ENCODE peak calls at places on chromosomes 12 and 14, in four cellular contexts. E is HepG2, I is A549, U is endothelial cell of umbilical vein. T is an unnamed sample.

GRCh38 chr12:49507139-49507538 is 31.7 kb upstream of the KCNH3 start:
- DNase-seq in I (peak), U (peak), E (no peak), T (no peak)

GRCh38 chr12:54977857-54978256 is 6.7 kb downstream of the TESPA1 start:
- DNase-seq in I (no peak), U (no peak), E (no peak), T (no peak)

GRCh38 chr12:103771466-103771865 is 69.6 kb downstream of the NT5DC3 start:
- DNase-seq in E (peak), U (peak), I (peak), T (peak)

GRCh38 chr12:27542628-27543027 is 18.6 kb downstream of the PPFIBP1 start:
- DNase-seq in E (no peak), U (no peak), I (peak), T (no peak)

GRCh38 chr12:103884316-103884715 is 43.3 kb upstream of the NT5DC3 start:
- DNase-seq in I (peak), U (peak), E (no peak), T (peak)

GRCh38 chr12:93001407-93001806 is 72.3 kb upstream of the EEA1 start:
- DNase-seq in I (no peak), U (peak), E (no peak), T (no peak)

GRCh38 chr12:100688451-100688864 is 106.1 kb upstream of the ANO4 start:
- DNase-seq in E (no peak), U (no peak), I (no peak), T (no peak)

GRCh38 chr12:57735952-57736742 is 2.4 kb downstream of the AGAP2 start:
- DNase-seq in E (peak), I (peak), U (no peak), T (no peak)

GRCh38 chr12:55718650-55719275 is 1.4 kb upstream of the RDH5 start:
- DNase-seq in I (no peak), E (no peak), U (no peak), T (no peak)

GRCh38 chr14:42930058-42930457 is 1323.4 kb downstream of the LRFN5 start:
- DNase-seq in I (peak), E (no peak), U (no peak), T (no peak)

GRCh38 chr12:7142057-7142644 is 12.0 kb downstream of the CLSTN3 start:
- DNase-seq in I (peak), E (peak), U (peak), T (peak)
- TF ChIP-seq MYC in I (no peak), E (no peak), U (no peak), T (no peak)

GRCh38 chr12:120181991-120182631 is 12.4 kb downstream of the GCN1 start:
- DNase-seq in U (no peak), E (peak), I (no peak), T (no peak)
- TF ChIP-seq MYC in U (no peak), E (no peak), I (no peak), T (no peak)

DNA sequence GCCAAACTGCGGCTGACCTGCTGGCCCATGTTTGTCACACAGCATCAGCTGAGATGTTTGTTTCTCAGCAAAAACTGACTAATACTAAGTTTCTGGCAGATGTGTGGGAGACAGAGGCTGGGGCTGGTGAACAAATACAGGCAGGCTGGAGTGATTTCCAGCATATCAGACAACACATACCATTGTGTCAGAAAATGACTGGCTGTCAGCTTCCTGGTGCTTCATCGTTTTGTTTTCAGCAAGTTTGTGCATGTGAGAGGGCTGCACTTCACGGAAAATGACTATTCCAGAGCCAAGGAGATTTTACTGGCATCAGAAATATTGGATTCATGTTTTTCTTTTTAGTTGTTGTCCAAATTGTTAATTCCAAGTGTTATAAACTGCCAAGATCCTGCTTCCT is 145.8 kb downstream of the GALC start:
- DNase-seq in I (no peak), E (no peak), U (no peak), T (no peak)
- TF ChIP-seq MYC in I (no peak), E (no peak), U (no peak), T (no peak)

GRCh38 chr14:73786632-73786941 is 65.0 kb upstream of the PTGR2 start:
- DNase-seq in I (peak), U (peak), E (no peak), T (peak)
- TF ChIP-seq MYC in I (no peak), U (no peak), E (no peak), T (no peak)

DNA sequence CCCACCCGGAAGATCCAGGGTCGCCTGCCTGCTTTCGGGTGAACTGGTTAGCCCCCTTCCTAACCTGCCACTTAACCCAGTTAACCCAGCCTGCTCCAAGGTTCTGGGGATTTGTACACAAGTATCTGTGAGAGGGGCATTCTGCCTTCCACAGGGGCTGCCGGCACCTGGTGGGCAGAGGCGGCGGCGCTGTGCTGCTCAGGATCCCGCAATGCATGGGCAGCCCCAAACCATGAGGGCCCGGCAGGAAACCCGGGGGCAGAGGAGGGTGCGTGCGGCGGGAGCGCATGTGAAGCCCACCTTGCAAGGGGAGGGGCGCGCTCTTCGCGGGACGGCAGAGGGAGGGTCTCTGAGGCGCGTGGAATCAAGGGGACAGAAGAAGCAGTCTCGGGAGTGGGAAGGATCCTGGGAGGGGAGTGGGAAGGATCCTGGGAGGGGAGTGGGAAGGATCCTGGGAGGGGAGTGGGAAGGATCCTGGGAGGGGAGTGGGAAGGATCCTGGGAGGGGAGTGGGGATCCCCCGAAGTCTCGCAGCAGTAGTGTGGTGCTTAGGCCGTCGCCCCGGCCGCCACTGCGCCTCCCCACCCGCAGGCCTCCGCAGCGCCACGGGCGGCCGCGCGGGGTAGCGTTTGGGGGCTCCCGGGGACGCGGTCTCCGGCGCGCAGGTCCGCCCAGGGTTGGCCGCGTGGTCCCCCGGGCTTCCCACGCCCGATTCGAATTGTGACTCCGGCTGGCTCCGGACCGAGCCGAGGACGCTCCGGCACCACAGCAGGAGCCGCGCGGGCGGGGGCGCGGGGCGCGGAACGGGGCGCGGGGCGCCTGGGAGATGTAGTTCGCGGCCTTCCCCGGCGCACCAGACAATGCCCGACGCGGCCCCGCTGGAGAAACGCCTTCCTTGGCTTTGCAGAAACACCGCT is 4.9 kb upstream of the MTA1 start:
- DNase-seq in U (peak), E (peak), I (peak), T (peak)
- TF ChIP-seq MYC in U (no peak), E (peak), I (peak), T (peak)

GRCh38 chr12:21413369-21414277 is 23.8 kb upstream of the PYROXD1 start:
- DNase-seq in I (peak), E (peak), U (no peak), T (no peak)

GRCh38 chr12:21416611-21417121 is 20.8 kb upstream of the PYROXD1 start:
- DNase-seq in I (peak), E (peak), U (peak), T (no peak)

DNA sequence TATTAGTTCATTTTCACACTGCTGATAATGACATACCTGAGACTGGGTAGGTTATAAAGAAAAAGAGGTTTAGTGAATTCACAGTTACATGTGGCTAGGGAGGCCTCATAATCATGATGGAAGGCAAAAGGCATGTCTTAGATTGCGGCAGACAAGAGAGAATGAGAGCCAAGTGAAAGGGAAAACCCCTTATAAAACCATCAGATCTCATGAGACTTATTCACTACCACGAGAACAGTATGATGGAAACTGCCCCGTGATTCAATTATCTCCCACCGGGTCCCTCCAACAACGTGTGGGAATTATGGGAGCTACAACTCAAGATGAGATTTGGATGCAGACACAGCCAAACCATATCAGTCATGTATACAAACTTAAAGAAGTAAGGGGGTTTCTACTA is 19.1 kb upstream of the PYROXD1 start:
- DNase-seq in I (no peak), E (no peak), U (no peak), T (no peak)
- TF ChIP-seq MYC in I (no peak), E (no peak), U (no peak), T (no peak)

GRCh38 chr14:35326364-35326763 is 34.2 kb downstream of the PSMA6 start:
- DNase-seq in E (no peak), I (no peak), U (no peak), T (no peak)
- TF ChIP-seq MYC in E (no peak), I (no peak), U (no peak), T (no peak)

GRCh38 chr14:50012644-50013043 is 103.7 kb downstream of the VCPKMT start:
- DNase-seq in E (no peak), U (no peak), I (no peak), T (no peak)

GRCh38 chr14:50014809-50015208 is 101.6 kb downstream of the VCPKMT start:
- DNase-seq in I (no peak), E (no peak), U (no peak), T (no peak)

GRCh38 chr14:50013934-50014333 is 102.4 kb downstream of the VCPKMT start:
- DNase-seq in U (no peak), E (no peak), I (no peak), T (no peak)

GRCh38 chr14:50011242-50011641 is 105.1 kb downstream of the VCPKMT start:
- DNase-seq in I (no peak), E (no peak), U (no peak), T (no peak)

DNA sequence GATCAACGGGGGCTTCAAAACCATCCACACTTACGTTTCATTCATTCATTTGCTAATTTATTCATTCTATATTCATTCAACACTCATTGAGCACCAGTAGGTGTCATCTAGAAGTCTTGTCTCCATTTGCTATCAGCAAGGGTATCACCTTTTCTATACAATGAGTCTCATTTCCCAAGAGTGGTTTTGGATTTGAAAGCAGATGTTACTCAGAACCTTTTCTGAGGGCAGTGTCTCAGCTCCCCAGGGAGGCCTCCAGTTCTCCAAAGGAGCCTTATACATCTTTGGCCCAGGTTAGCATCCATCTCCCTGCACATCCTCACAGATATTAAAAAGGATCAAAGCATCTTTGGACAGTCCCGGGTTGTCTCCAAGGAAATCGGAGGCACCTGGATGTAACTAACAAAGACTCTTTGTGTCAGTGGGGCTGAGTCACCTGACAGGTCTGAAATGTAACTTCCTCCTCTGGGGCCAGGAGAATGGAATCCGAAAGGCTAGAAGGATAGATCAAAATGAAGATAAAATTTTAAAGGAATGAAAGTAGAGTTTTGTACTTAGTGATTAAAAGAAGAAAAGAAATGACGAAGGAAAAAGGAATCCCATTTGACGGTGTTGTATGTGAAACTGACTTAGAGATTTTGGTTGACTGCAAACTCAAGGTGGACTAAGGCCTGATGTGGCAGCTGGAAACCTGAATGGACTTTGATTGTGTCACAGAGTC is 103.0 kb downstream of the VCPKMT start:
- DNase-seq in U (no peak), I (no peak), E (peak), T (no peak)
- TF ChIP-seq MYC in U (no peak), I (no peak), E (no peak), T (no peak)

GRCh38 chr14:77248666-77249065 is 22.3 kb downstream of the NGB start:
- DNase-seq in E (no peak), U (no peak), I (no peak), T (no peak)
- TF ChIP-seq MYC in E (no peak), U (no peak), I (no peak), T (no peak)

GRCh38 chr14:93099187-93099586 is 16.5 kb downstream of the ITPK1 start:
- DNase-seq in I (no peak), E (no peak), U (no peak), T (no peak)

GRCh38 chr14:93100570-93100969 is 15.2 kb downstream of the ITPK1 start:
- DNase-seq in I (no peak), U (no peak), E (no peak), T (peak)

GRCh38 chr14:93102141-93102540 is 13.6 kb downstream of the ITPK1 start:
- DNase-seq in E (no peak), U (no peak), I (no peak), T (no peak)

GRCh38 chr14:93099643-93100042 is 16.1 kb downstream of the ITPK1 start:
- DNase-seq in I (no peak), E (no peak), U (no peak), T (no peak)

DNA sequence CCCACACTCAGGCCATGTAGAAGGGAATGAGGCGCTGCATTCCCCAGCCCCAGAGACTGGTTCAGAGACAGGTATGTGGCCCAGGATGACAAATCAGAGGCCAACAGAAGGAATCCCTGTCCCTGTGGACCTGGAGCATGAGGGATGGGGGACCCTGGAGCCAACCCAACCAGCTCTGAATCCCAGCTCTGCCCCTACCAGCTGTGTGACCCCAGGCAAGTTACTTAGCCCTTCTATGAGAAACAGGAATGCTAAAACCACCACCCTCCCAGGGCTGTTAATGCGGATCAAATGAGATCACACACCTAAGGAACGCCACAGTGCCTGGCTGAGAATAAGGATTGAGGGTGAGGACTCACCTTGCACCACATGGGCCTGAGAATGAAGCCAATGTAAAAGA is 15.6 kb downstream of the ITPK1 start:
- DNase-seq in I (no peak), U (no peak), E (no peak), T (no peak)
- TF ChIP-seq MYC in I (no peak), U (no peak), E (no peak), T (no peak)